ENCODE peak calls at places on chromosomes 11 and 22, in nine cellular contexts. X, Y, Z, E, I, U, F, H and O are unnamed samples.

GRCh38 chr11:35618497-35619029 is 303 bp downstream of the FJX1 start:
- DNase-seq in F (peak), U (no peak), E (no peak), Y (peak), Z (no peak), I (peak), H (no peak), X (peak), O (no peak)

GRCh38 chr22:46469701-46470100 is 67.7 kb downstream of the CELSR1 start:
- DNase-seq in Y (no peak), E (no peak), F (peak), X (no peak), Z (no peak), I (no peak), U (peak), H (no peak), O (no peak)

GRCh38 chr11:27525824-27526516 is 19.4 kb upstream of the LIN7C start:
- DNase-seq in Z (no peak), U (no peak), H (no peak), Y (no peak), F (no peak), I (no peak), E (no peak), X (no peak), O (no peak)

GRCh38 chr11:70050243-70050642 is 27.9 kb upstream of the ANO1 start:
- DNase-seq in F (no peak), Y (no peak), I (no peak), E (no peak), Z (no peak), H (no peak), U (no peak), X (no peak), O (no peak)

GRCh38 chr22:31945971-31946680 is 1.8 kb downstream of the YWHAH start:
- DNase-seq in F (no peak), I (peak), U (no peak), Z (no peak), H (no peak), Y (no peak), E (no peak), X (no peak), O (no peak)

GRCh38 chr11:326842-327580 is 6.4 kb upstream of the IFITM3 start:
- DNase-seq in Z (no peak), H (no peak), E (no peak), I (no peak), F (no peak), U (peak), X (no peak), Y (no peak), O (no peak)

GRCh38 chr11:126329644-126330200 is 25.8 kb upstream of the ST3GAL4 start:
- DNase-seq in Y (no peak), F (no peak), I (no peak), H (no peak), X (no peak), U (no peak), E (no peak), Z (no peak), O (no peak)

GRCh38 chr11:35418847-35419712 is at the start of gene SLC1A2:
- DNase-seq in H (no peak), U (no peak), F (no peak), X (no peak), I (peak), Y (peak), Z (peak), E (no peak), O (peak)

GRCh38 chr11:84524422-84525051 is 1102.6 kb downstream of the DLG2 start:
- DNase-seq in Y (no peak), H (no peak), F (no peak), U (no peak), Z (no peak), E (no peak), I (peak), X (peak), O (no peak)

GRCh38 chr11:77197626-77198320 is 69.7 kb downstream of the MYO7A start:
- DNase-seq in U (no peak), Z (peak), I (no peak), X (no peak), E (no peak), F (no peak), Y (no peak), H (no peak), O (no peak)

GRCh38 chr11:69269926-69270697 is 23.8 kb upstream of the MYEOV start:
- DNase-seq in Z (no peak), U (no peak), X (no peak), F (no peak), H (no peak), Y (no peak), E (no peak), I (no peak), O (no peak)

GRCh38 chr11:61700221-61700620 is 20.0 kb downstream of the DAGLA start:
- DNase-seq in F (peak), Z (no peak), I (no peak), H (no peak), X (peak), E (no peak), Y (no peak), U (peak), O (no peak)

GRCh38 chr11:55714982-55715888 is 53.2 kb downstream of the OR4C6 start:
- DNase-seq in E (no peak), H (no peak), Z (peak), I (no peak), U (no peak), F (no peak), X (no peak), Y (no peak), O (no peak)

GRCh38 chr11:112977620-112978212 is 16.5 kb downstream of the NCAM1 start:
- DNase-seq in H (no peak), I (peak), U (no peak), Y (no peak), E (no peak), X (peak), F (no peak), Z (no peak), O (no peak)

GRCh38 chr11:3021125-3021524 is 29.0 kb upstream of the NAP1L4 start:
- DNase-seq in H (no peak), Z (peak), Y (peak), X (peak), F (peak), E (no peak), U (peak), I (peak), O (no peak)

GRCh38 chr11:112298535-112298934 is 37.9 kb upstream of the PLET1 start:
- DNase-seq in H (no peak), E (no peak), F (no peak), Y (no peak), X (no peak), U (peak), Z (no peak), I (no peak), O (no peak)

GRCh38 chr11:13110929-13111812 is 102.1 kb downstream of the RASSF10 start:
- DNase-seq in Z (peak), U (no peak), H (no peak), Y (no peak), F (peak), I (peak), E (no peak), X (peak), O (no peak)

GRCh38 chr11:19846654-19847330 is 134.2 kb downstream of the NAV2 start:
- DNase-seq in H (no peak), Z (no peak), E (no peak), Y (no peak), X (no peak), I (no peak), F (no peak), U (no peak), O (no peak)

GRCh38 chr11:42315846-42316245 is 856.4 kb upstream of the LRRC4C start:
- DNase-seq in E (no peak), Z (no peak), I (no peak), U (no peak), Y (no peak), H (no peak), F (no peak), X (no peak), O (no peak)

GRCh38 chr11:95699631-95700470 is 89.7 kb downstream of the FAM76B start:
- DNase-seq in Y (no peak), H (no peak), Z (no peak), U (no peak), F (no peak), X (no peak), I (no peak), E (no peak), O (no peak)

GRCh38 chr11:58963551-58964075 is 24.3 kb downstream of the GLYATL1 start:
- DNase-seq in X (peak), H (peak), Y (peak), E (no peak), U (peak), Z (no peak), I (peak), F (no peak), O (no peak)

GRCh38 chr11:110755961-110756360 is 43.7 kb upstream of the ARHGAP20 start:
- DNase-seq in Z (no peak), E (no peak), Y (no peak), H (no peak), F (peak), X (no peak), U (no peak), I (no peak), O (no peak)

GRCh38 chr11:103091810-103092524 is at the start of gene DCUN1D5:
- DNase-seq in E (peak), Y (peak), F (peak), U (peak), H (peak), Z (peak), I (peak), X (peak), O (peak)

GRCh38 chr11:71518506-71519471 is 8.3 kb upstream of the KRTAP5-7 start:
- DNase-seq in Z (no peak), I (no peak), H (no peak), F (no peak), Y (no peak), X (no peak), U (peak), E (no peak), O (no peak)

GRCh38 chr11:104390696-104391095 is 226.7 kb upstream of the PDGFD start:
- DNase-seq in Z (no peak), F (peak), E (no peak), X (no peak), H (peak), U (no peak), Y (no peak), I (peak), O (no peak)

DNA sequence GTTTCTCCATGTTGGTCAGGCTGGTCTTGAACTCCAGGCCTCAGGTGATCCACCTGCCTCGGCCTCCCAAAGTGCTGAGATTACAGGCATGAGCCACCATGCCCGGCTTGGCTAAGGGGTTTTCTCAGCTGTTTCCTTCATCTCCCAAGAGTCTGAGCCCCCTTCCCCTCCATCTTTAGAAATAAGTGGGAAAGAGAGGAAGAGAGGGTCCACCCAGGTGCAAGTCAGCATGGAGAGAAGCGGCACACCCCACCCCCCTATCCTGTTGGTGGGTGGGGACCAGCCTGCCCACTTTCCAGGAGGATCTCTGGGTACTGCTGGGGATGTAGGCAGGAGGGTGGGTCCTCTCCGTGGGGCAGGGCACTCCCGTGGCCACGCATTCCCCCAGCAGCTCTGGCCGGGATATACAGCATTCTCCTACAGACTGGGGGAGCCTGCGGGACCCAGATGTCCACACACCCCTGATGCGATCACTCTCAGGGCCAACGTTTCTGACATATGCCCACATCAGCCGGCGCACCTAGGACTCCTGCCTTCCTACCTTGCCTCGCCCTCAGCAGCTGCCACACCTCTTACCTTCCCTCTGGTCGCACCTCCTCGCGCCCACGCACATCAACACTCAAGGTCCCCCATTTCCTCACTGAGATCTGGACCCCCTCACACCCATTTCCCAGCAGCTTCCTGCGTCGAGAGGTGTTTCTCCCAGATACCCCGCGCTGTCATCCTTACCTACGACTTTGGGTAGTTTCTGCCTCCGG is 8.9 kb downstream of the SCARF2 start:
- DNase-seq in H (no peak), X (no peak), U (no peak), E (no peak), Y (no peak), F (no peak), Z (no peak), I (no peak), O (no peak)
- TF ChIP-seq CTCF in H (no peak), X (no peak), U (no peak), E (no peak), Y (no peak), F (no peak), Z (no peak), I (no peak), O (no peak)

DNA sequence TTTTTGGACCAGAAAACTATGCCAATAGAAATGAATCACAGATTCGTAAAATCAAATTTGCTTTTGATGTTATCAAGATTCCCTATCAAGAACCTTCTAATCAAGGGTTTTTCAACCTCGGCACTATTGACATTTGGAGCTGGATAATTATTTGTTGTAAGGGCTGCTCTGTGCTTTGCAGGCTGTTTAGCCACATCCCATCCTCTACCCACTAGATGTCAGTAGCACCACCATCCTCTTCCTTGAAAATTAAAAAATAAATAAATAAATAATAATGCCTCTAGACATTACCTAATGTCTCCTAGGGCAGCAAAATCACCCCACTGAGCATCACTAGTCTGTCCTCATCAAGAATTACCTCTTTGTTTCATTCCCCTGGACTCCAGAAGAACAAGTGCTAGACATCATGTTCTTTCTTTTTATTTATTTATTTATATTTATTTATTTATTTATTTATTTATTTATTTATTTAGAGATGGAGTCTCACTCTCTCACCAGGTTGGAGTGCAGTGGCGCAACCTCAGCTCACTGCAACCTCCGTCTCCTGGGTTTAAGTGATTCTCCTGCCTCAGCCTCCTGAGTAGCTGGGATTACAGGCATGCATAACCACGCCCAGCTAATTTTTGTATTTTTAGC is 744.7 kb downstream of the KCNA4 start:
- DNase-seq in H (no peak), F (no peak), Z (no peak), U (no peak), Y (no peak), X (peak), E (no peak), I (no peak), O (no peak)
- TF ChIP-seq CTCF in H (peak), F (peak), Z (no peak), U (no peak), Y (peak), X (no peak), E (no peak), I (peak), O (no peak)

GRCh38 chr22:20319745-20320658 is at the start of gene DGCR6L:
- DNase-seq in F (peak), U (peak), H (no peak), Y (peak), I (peak), X (peak), E (peak), Z (peak), O (peak)
- TF ChIP-seq CTCF in F (no peak), U (no peak), H (no peak), Y (no peak), I (no peak), X (no peak), E (no peak), Z (no peak), O (no peak)

GRCh38 chr11:30313580-30313979 is 9.3 kb upstream of the ARL14EP start:
- DNase-seq in Z (no peak), E (no peak), Y (no peak), F (no peak), H (no peak), X (no peak), I (no peak), U (no peak), O (no peak)

GRCh38 chr11:30316237-30316636 is 6.7 kb upstream of the ARL14EP start:
- DNase-seq in E (no peak), U (no peak), I (no peak), Y (no peak), X (no peak), H (no peak), F (no peak), Z (no peak), O (no peak)

GRCh38 chr11:30317030-30317429 is 5.9 kb upstream of the ARL14EP start:
- DNase-seq in U (no peak), Z (no peak), I (no peak), F (no peak), E (no peak), H (no peak), Y (no peak), X (no peak), O (no peak)

GRCh38 chr11:30312243-30312642 is 10.7 kb upstream of the ARL14EP start:
- DNase-seq in Z (no peak), E (no peak), F (peak), Y (no peak), I (no peak), X (no peak), H (no peak), U (no peak), O (no peak)

GRCh38 chr11:30314625-30315024 is 8.3 kb upstream of the ARL14EP start:
- DNase-seq in U (no peak), H (no peak), X (no peak), Z (no peak), Y (no peak), F (no peak), E (no peak), I (no peak), O (no peak)
- TF ChIP-seq CTCF in U (no peak), H (peak), X (peak), Z (peak), Y (peak), F (peak), E (no peak), I (peak), O (peak)

GRCh38 chr11:85540635-85541034 is 86.5 kb downstream of the DLG2 start:
- DNase-seq in F (no peak), I (peak), U (no peak), Y (no peak), H (no peak), E (no peak), Z (no peak), X (no peak), O (no peak)
- TF ChIP-seq CTCF in F (no peak), I (peak), U (no peak), Y (peak), H (no peak), E (no peak), Z (no peak), X (no peak), O (no peak)

DNA sequence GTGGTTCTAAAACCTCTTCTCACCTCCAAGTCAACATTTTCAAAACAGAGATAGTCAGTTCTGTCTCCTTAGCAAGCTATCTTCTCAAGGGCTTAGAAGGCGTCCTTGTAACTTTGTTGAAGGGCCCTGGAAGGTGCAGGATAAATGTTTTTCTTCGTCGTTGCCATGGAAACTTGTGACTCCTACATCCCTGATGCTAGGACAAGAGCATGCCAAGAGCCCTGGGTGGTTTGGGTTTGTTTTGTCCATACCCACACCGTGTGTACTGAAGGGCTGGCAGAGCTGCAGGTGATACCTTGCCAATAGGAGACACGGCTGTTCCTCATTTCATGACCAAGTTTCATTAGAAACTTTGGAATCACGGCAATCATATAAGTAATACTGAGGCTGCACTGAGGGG is 81.6 kb downstream of the GALNT18 start:
- DNase-seq in U (no peak), I (no peak), Z (no peak), F (no peak), X (no peak), E (no peak), H (no peak), Y (no peak), O (no peak)
- TF ChIP-seq CTCF in U (no peak), I (no peak), Z (no peak), F (no peak), X (no peak), E (no peak), H (no peak), Y (no peak), O (no peak)